ENCODE peak calls at places on chromosomes 7 and 10, in four cellular contexts. I, G, Q and N are unnamed samples.
A peak's percentile ranks its signal among the peaks of the same experiment; 100 is the strongest.

GRCh38 chr10:30027057-30028005 is 32.1 kb downstream of the JCAD start:
- DNase-seq in G (peak; percentile 72), Q (no peak), I (peak; percentile 68), N (peak; percentile 71)

GRCh38 chr7:131218727-131219128 is 108.9 kb upstream of the MKLN1 start:
- DNase-seq in G (no peak), Q (no peak), I (no peak), N (no peak)

GRCh38 chr10:132001238-132001977 is 19.7 kb upstream of the BNIP3 start:
- DNase-seq in G (peak; percentile 89), I (peak; percentile 64), Q (peak; percentile 43), N (peak; percentile 87)

GRCh38 chr10:86752311-86752710 is 4.1 kb upstream of the BMPR1A start:
- DNase-seq in I (no peak), G (no peak), Q (no peak), N (peak; percentile 42)

GRCh38 chr7:95536656-95537311 is 51.0 kb downstream of the ASB4 start:
- DNase-seq in G (no peak), Q (no peak), I (no peak), N (no peak)

GRCh38 chr7:32167256-32167655 is 97.0 kb upstream of the PDE1C start:
- DNase-seq in I (no peak), Q (peak; percentile 4), G (no peak), N (no peak)

GRCh38 chr10:11225935-11226334 is 208.3 kb downstream of the CELF2 start:
- DNase-seq in I (no peak), Q (no peak), G (no peak), N (no peak)

GRCh38 chr10:70069346-70069745 is 16.7 kb downstream of the MACROH2A2 start:
- DNase-seq in G (no peak), Q (no peak), I (no peak), N (no peak)

GRCh38 chr10:86366033-86366901 is at the start of gene GRID1:
- DNase-seq in G (peak; percentile 74), Q (no peak), I (peak; percentile 80), N (peak; percentile 56)

GRCh38 chr7:76211216-76211615 is 9.5 kb downstream of the SRRM3 start:
- DNase-seq in G (no peak), Q (no peak), I (no peak), N (no peak)

DNA sequence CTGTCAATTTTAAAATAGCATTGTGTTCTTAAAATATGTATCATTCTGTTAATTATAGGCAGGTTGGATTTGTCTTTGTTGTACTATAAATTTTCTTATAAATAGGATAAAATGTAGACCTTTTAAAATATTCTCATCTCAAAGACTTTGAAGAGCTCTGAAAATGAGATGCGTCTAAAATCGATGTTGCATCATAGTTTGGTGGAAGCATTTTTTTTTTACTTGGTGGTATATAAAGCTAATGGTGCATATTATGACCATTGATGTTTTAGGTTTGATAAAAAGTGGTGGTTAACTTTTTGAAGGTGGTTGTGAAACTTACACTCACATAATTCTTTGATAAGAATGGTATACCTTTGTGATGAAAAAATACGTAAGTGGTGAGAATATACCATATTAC is 69.1 kb downstream of the ZNRF2 start:
- DNase-seq in Q (no peak), I (no peak), G (no peak), N (no peak)
- H3K56ac ChIP-seq in Q (no peak overlapping the region), I (no peak overlapping the region), G (no peak overlapping the region), N (no peak overlapping the region)

GRCh38 chr7:102875700-102876192 is 37.1 kb upstream of the LRRC17 start:
- DNase-seq in G (no peak), Q (peak; percentile 100), I (no peak), N (peak; percentile 93)

GRCh38 chr7:102874966-102875365 is 37.8 kb upstream of the LRRC17 start:
- DNase-seq in I (no peak), G (no peak), Q (no peak), N (no peak)

GRCh38 chr7:102873470-102874165 is 39.2 kb upstream of the LRRC17 start:
- DNase-seq in I (no peak), G (no peak), Q (no peak), N (no peak)

GRCh38 chr7:102872460-102872859 is 40.3 kb upstream of the LRRC17 start:
- DNase-seq in I (no peak), Q (peak; percentile 98), G (no peak), N (no peak)

DNA sequence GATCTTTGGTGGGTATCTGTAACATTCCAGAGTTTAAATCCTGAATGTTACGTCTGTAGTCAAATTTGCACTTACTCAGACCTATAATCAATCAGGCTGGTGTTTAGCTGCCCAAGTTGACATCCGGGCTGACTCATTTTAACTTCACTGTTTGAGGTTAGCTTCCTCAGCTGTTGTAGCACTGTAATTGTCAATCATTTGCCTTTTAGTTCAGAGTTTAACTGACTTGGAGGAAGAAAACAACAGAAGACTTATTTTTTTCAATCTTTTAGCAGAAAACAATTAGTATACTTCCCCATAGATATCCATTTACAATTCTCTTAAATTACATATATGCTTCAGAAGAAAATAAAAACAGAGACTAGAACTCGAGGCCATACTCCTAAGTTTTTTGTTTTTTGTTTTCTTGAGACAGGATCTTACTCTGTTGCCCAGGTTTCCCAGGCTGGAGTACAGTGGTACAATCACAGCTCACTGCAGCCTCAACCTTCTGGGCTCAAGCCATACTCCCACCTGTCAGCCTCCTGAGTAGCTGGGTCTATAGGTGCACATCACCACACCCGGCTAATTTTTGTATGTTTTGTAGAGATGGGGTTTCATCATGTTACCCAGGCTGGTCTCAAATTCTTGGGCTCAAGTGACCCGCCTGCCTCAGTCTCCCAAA is 38.5 kb upstream of the LRRC17 start:
- DNase-seq in G (no peak), I (no peak), Q (peak; percentile 94), N (no peak)
- H3K9ac ChIP-seq in G (no peak overlapping the region), I (no peak overlapping the region), Q (no peak overlapping the region), N (no peak overlapping the region)

GRCh38 chr10:20007426-20007825 is 191.2 kb downstream of the PLXDC2 start:
- DNase-seq in I (no peak), Q (peak; percentile 45), G (no peak), N (no peak)
- H3K56ac ChIP-seq in I (no peak overlapping the region), Q (no peak overlapping the region), G (no peak overlapping the region), N (no peak overlapping the region)

GRCh38 chr10:31956200-31956946 is 27.7 kb upstream of the ARHGAP12 start:
- DNase-seq in Q (no peak), I (no peak), G (no peak), N (no peak)

GRCh38 chr10:31958849-31959248 is 30.2 kb upstream of the ARHGAP12 start:
- DNase-seq in G (no peak), I (no peak), Q (no peak), N (no peak)

GRCh38 chr10:31952066-31952465 is 23.4 kb upstream of the ARHGAP12 start:
- DNase-seq in G (no peak), Q (no peak), I (no peak), N (no peak)

GRCh38 chr10:31953080-31953479 is 24.4 kb upstream of the ARHGAP12 start:
- DNase-seq in I (no peak), Q (peak; percentile 49), G (no peak), N (no peak)

DNA sequence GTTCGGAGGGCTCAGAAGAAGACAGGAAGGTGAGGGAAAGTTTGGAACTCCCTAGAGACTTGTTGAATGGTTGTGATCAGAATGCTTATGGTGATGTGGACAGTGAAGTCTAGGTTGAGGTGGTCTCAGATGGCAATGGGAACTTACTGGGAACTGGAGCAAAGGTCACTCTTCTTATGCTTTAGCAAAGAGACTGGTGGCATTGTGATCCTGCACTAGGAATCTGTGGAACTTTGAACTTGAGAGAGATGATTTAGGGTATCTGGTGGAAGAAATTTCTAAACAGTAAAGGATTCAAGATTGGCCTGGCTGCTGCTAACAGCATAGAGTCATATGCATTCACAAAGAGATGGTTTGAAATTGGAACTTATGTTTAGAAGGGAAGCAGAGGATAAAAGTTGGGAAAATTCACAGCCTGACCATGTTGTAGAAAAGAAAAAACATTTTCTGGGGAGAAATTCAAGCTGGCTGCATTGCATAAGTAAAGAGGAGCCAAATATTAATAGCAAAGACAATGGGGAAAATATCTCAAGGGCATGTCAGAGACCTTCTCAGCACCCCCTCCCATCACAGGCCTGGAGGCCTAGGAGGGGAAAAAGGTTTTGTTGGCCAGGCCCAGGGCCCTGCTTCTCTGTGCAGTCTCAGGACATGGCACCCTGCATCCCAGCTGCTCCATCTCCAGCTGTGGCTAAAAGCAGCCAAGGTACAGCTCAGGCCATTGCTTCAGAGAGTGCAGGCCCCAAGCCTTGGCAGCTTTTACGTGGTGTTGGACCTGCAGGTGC is 26.0 kb upstream of the ARHGAP12 start:
- DNase-seq in Q (no peak), G (no peak), I (peak; percentile 16), N (no peak)
- H3K9ac ChIP-seq in Q (no peak overlapping the region), G (no peak overlapping the region), I (no peak overlapping the region), N (no peak overlapping the region)

DNA sequence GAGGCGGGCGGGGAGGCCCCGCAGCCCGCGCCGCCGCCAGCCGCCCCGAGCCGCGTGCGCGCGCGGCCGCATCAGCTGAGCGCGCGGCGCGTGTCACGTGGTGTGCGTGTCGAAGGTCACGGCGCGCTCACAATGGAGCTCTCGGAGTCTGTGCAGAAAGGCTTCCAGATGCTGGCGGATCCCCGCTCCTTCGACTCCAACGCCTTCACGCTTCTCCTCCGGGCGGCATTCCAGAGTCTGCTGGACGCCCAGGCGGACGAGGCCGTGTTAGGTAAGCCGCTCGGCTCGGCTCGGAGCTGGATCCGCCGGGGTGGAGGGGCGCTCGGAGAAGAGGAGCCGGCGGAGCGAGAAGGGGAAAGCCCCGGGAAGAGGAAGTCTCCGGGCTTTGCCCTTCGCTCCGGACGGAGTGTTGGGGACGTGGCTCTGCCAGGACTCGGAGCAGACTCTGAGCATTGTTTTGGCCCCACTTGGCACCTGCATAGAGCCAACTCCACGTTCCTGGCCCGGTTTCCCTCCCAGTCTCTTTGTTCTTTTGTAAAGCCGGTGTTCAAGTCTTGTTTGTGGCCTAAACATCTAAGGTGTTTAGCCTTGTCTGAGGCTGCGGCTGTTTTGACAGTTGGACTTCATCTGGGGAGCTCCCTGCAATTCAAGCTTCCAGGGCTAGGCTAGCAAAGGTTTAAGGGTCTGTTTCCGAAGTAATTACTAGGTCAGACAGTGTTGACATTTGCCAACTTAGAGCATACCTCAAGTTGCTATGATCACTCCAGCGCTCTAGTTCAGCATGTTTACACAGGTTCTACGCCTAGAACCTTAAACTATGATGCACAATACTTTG is at the start of gene COMMD3:
- DNase-seq in Q (peak; percentile 86), I (peak; percentile 87), G (peak; percentile 77), N (peak; percentile 90)
- H3K56ac ChIP-seq in Q (peak within 1 kb of the TSS; percentile 87), I (peak within 1 kb of the TSS; percentile 63), G (no peak within 1 kb of the TSS), N (peak within 1 kb of the TSS; percentile 90)

DNA sequence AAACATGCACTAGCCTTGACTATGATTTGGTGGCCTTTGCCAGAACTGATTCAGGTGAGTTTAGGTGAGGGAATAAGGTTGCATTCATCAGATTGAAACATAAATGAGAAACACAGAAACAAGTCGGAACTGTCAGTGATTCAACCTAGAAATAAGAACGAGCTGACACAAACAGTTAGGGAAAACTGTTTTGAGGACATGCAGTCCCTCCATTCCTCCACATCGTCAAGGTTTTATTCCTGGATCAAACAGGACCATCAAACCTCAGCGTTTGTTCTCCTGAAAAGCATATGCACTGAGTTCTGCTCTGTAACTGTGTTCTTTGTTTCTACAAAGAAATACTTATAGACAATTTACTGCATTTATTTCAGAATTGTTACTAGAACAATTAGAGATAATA is 1.7 kb downstream of the ZNF248 start:
- DNase-seq in Q (no peak), I (no peak), G (no peak), N (no peak)
- H3K9ac ChIP-seq in Q (no peak overlapping the region), I (no peak overlapping the region), G (no peak overlapping the region), N (no peak overlapping the region)

GRCh38 chr10:122282253-122282671 is 11.2 kb downstream of the BTBD16 start:
- DNase-seq in G (no peak), I (no peak), Q (peak; percentile 45), N (no peak)
- H3K56ac ChIP-seq in G (no peak overlapping the region), I (no peak overlapping the region), Q (no peak overlapping the region), N (no peak overlapping the region)

DNA sequence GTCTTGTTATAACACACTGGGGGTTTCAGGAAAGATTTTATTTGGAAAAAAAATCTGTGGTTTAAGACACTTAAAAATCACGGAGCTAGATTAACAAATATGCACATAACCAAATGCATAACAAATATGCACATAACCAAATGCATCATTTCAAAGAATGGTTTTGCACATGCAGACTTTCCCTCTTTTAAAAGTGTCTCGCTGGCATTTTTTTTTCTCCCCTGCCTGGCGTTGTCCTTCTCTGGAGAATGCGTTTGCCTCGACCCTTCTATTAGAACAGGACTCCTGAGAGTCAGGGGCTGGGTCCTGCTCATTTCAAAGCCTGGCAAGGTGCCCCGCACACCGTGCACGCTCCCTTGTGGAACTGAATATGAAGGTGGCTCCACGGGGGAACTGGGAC is 42.7 kb upstream of the LOXL4 start:
- DNase-seq in I (no peak), G (no peak), Q (no peak), N (no peak)
- H3K9ac ChIP-seq in I (no peak overlapping the region), G (no peak overlapping the region), Q (no peak overlapping the region), N (no peak overlapping the region)